ENCODE peak calls at places on chromosomes 1 and 21, in seven cellular contexts. N is type B pancreatic cell, X is H9, C is MCF 10A, Q is heart right ventricle, A is A549, M is GM20000. R is an unnamed sample.

GRCh38 chr21:25949701-25950100 is 214.9 kb downstream of the GABPA start:
- DNase-seq in N (no peak), X (no peak), C (no peak), Q (no peak), A (no peak), M (no peak), R (no peak)

GRCh38 chr1:241212624-241213023 is 144.4 kb downstream of the RGS7 start:
- DNase-seq in N (no peak), X (no peak), C (no peak), Q (no peak), A (no peak), M (no peak), R (no peak)

GRCh38 chr1:53126495-53126894 is 15.9 kb downstream of the SLC1A7 start:
- DNase-seq in N (no peak), X (no peak), C (no peak), Q (no peak), A (no peak), M (no peak), R (no peak)

GRCh38 chr1:183270541-183271141 is 84.6 kb downstream of the LAMC2 start:
- DNase-seq in N (no peak), X (no peak), C (peak; percentile 94), Q (peak; percentile 44), A (no peak), M (no peak), R (no peak)

GRCh38 chr1:161905269-161905884 is 118.3 kb downstream of the OLFML2B start:
- DNase-seq in N (no peak), X (no peak), C (peak; percentile 67), Q (no peak), A (peak; percentile 29), M (peak; percentile 23), R (no peak)

GRCh38 chr1:210231846-210232523 is 611 bp upstream of the SERTAD4 start:
- DNase-seq in N (no peak), X (no peak), C (peak; percentile 74), Q (peak; percentile 41), A (no peak), M (no peak), R (no peak)

GRCh38 chr1:183023146-183023600 is at the start of gene LAMC1:
- DNase-seq in N (peak; percentile 93), X (peak; percentile 93), C (peak; percentile 78), Q (peak; percentile 83), A (peak; percentile 68), M (peak; percentile 90), R (peak; percentile 96)

GRCh38 chr1:43352351-43352705 is 6.5 kb upstream of the CDC20 start:
- DNase-seq in N (no peak), X (no peak), C (no peak), Q (no peak), A (no peak), M (no peak), R (no peak)

GRCh38 chr1:89149229-89149628 is 23.3 kb upstream of the GBP2 start:
- DNase-seq in N (no peak), X (peak; percentile 57), C (no peak), Q (no peak), A (no peak), M (no peak), R (no peak)

GRCh38 chr1:10471411-10472219 is 714 bp downstream of the DFFA start:
- DNase-seq in N (no peak), X (no peak), C (no peak), Q (no peak), A (no peak), M (no peak), R (no peak)

GRCh38 chr21:41766883-41767605 is at the start of gene RIPK4:
- DNase-seq in N (no peak), X (peak; percentile 89), C (peak; percentile 87), Q (no peak), A (peak; percentile 60), M (peak; percentile 82), R (no peak)

GRCh38 chr21:46144464-46145070 is 10.8 kb downstream of the FTCD start:
- DNase-seq in N (no peak), X (no peak), C (no peak), Q (peak; percentile 9), A (no peak), M (no peak), R (no peak)

GRCh38 chr1:212214377-212214776 is 70.8 kb upstream of the PPP2R5A start:
- DNase-seq in N (no peak), X (no peak), C (no peak), Q (no peak), A (no peak), M (no peak), R (no peak)

GRCh38 chr1:172447641-172448040 is 3.8 kb upstream of the PIGC start:
- DNase-seq in N (no peak), X (no peak), C (peak; percentile 74), Q (no peak), A (no peak), M (no peak), R (no peak)

GRCh38 chr1:14777516-14778506 is 179.3 kb downstream of the KAZN start:
- DNase-seq in N (no peak), X (no peak), C (no peak), Q (no peak), A (no peak), M (no peak), R (no peak)

GRCh38 chr1:47593001-47593568 is 155.2 kb downstream of the FOXD2 start:
- DNase-seq in N (peak; percentile 78), X (no peak), C (no peak), Q (no peak), A (no peak), M (no peak), R (peak; percentile 78)

GRCh38 chr1:210233495-210234253 is 1.1 kb downstream of the SERTAD4 start:
- DNase-seq in N (no peak), X (peak; percentile 61), C (peak; percentile 89), Q (peak; percentile 52), A (peak; percentile 33), M (no peak), R (no peak)

GRCh38 chr1:23904748-23905357 is 8.3 kb downstream of the CNR2 start:
- DNase-seq in N (no peak), X (no peak), C (peak; percentile 85), Q (no peak), A (no peak), M (peak; percentile 72), R (no peak)

GRCh38 chr1:79531790-79532189 is 525.3 kb upstream of the ADGRL4 start:
- DNase-seq in N (no peak), X (no peak), C (no peak), Q (no peak), A (no peak), M (no peak), R (no peak)

DNA sequence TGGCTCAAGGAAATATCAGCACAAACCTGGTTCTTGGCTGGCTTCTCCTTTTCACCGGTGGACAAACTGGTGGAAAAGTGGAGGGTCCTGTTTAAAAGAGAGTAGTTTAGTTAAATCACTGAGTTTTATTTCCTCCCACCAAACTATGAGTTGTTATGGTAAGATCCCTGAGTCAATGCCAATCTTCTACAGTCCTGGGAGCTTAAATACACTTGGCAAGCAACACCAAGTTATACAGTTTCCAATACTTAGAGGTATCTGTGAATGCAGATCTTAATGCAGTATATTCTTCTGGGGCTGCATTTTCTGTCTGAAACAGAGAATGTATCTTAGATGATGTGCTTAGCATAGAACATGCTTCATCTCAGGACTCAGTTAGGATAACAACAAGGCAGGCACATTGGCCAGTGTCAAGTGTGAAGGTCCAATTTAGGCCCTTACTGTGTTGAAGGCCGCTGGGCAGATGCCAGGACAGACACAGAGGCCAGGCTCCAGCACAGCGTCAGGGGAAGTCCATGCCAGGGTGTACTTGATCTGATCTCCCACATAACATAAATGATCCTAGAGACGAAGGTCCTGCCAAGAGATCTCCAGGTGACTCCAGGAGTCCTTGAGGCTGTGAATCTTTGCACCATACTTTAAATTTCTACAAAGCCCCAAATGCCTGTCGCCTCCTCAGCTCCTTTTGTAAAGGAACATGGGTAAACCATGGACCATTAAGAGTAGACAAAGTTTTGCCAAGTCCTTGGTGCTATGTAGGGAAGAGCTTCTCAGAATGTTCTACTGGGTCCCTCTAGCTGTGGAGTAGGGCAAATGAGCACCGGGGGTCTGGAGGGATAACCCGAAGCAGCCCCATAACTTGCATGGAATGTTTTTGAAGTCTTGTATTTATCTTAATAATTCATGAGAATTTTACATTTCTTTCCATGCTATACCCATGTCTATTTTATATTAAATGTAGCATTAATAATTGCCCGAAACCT is 76.8 kb downstream of the KCNJ15 start:
- DNase-seq in N (no peak), X (no peak), C (peak; percentile 36), Q (peak; percentile 40), A (no peak), M (no peak), R (no peak)
- TF ChIP-seq CTCF in N (peak; percentile 14), X (peak; percentile 61), C (peak; percentile 8), Q (peak; percentile 22), A (no peak), M (no peak), R (peak; percentile 39)

GRCh38 chr21:36589352-36589971 is 109.5 kb upstream of the SIM2 start:
- DNase-seq in N (no peak), X (peak; percentile 49), C (peak; percentile 61), Q (peak; percentile 30), A (no peak), M (peak; percentile 75), R (no peak)
- TF ChIP-seq CTCF in N (peak; percentile 60), X (peak; percentile 74), C (peak; percentile 66), Q (peak; percentile 41), A (peak; percentile 46), M (peak; percentile 54), R (peak; percentile 56)

GRCh38 chr1:188782220-188782841 is 1695.3 kb downstream of the BRINP3 start:
- DNase-seq in N (no peak), X (peak; percentile 61), C (peak; percentile 74), Q (no peak), A (peak; percentile 34), M (peak; percentile 38), R (no peak)
- TF ChIP-seq CTCF in N (peak; percentile 82), X (peak; percentile 79), C (peak; percentile 74), Q (peak; percentile 33), A (peak; percentile 57), M (peak; percentile 58), R (peak; percentile 58)

GRCh38 chr1:222891578-222891977 is 76.7 kb downstream of the DISP1 start:
- DNase-seq in N (no peak), X (no peak), C (no peak), Q (no peak), A (no peak), M (no peak), R (no peak)

GRCh38 chr1:222894331-222894730 is 79.5 kb downstream of the DISP1 start:
- DNase-seq in N (no peak), X (no peak), C (no peak), Q (no peak), A (no peak), M (no peak), R (no peak)

GRCh38 chr1:222893255-222893654 is 78.4 kb downstream of the DISP1 start:
- DNase-seq in N (no peak), X (no peak), C (peak; percentile 92), Q (no peak), A (no peak), M (no peak), R (no peak)

GRCh38 chr1:222890702-222891101 is 75.9 kb downstream of the DISP1 start:
- DNase-seq in N (no peak), X (no peak), C (no peak), Q (no peak), A (no peak), M (no peak), R (no peak)

DNA sequence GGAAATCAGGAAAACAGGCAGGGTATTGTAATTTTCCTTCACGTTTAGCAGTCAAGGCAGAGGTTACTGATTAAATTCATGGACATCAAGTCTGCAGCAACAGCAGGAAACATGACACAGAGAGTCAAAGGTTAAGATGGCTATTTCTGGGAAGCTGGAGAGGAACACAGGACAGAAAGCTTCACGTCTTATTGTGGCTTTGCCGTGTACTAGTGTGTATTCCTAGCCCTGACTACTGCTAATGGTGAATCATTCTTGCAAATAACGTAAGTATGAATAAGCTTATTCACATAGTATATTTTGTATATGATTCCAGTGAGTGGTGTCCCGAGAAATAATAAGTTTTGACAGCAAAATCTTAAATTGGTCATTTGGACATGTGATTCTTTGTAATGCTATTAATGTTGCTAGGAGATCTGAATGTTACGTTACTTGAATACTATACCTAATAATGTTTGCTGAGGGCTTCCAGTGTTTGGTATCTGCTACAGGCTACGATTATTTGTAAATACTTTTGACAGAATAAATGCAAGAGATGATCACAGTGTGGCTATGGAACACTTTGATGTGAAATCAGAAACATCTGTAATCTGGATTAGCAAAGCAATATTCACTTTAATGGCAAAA is 77.4 kb downstream of the DISP1 start:
- DNase-seq in N (no peak), X (no peak), C (peak; percentile 72), Q (no peak), A (no peak), M (no peak), R (no peak)
- TF ChIP-seq CTCF in N (no peak), X (no peak), C (no peak), Q (no peak), A (no peak), M (no peak), R (no peak)